ENCODE peak calls at places on chromosomes 13 and 19, in six cellular contexts. R is mucosa of descending colon; K is CD4-positive, alpha-beta T cell; T is osteocyte; B is right lobe of liver; Z is BJ. E is an unnamed sample.

GRCh38 chr13:63942372-63942771 is 2526.7 kb upstream of the PCDH20 start:
- DNase-seq in K (no peak), B (no peak), Z (no peak), T (no peak), R (no peak), E (no peak)

GRCh38 chr19:6801397-6802086 is 29.0 kb downstream of the VAV1 start:
- DNase-seq in R (peak), Z (no peak), K (peak), T (no peak), B (peak), E (no peak)

GRCh38 chr19:48780684-48781391 is 25.5 kb downstream of the FGF21 start:
- DNase-seq in K (no peak), R (no peak), B (no peak), T (no peak), Z (no peak), E (no peak)

GRCh38 chr19:49888478-49888901 is 8.2 kb downstream of the IL4I1 start:
- DNase-seq in T (no peak), Z (no peak), B (no peak), K (no peak), R (no peak), E (no peak)

GRCh38 chr13:109369357-109370052 is 416.9 kb downstream of the IRS2 start:
- DNase-seq in T (no peak), B (no peak), K (no peak), R (no peak), Z (no peak), E (no peak)

GRCh38 chr19:46466536-46467199 is 4.7 kb downstream of the PNMA8A start:
- DNase-seq in R (peak), Z (peak), K (no peak), B (no peak), T (no peak), E (no peak)

GRCh38 chr13:95267662-95268369 is 33.4 kb downstream of the ABCC4 start:
- DNase-seq in B (peak), T (no peak), R (no peak), K (no peak), Z (peak), E (no peak)

GRCh38 chr13:97133955-97134354 is 88.2 kb upstream of the MBNL2 start:
- DNase-seq in K (no peak), B (no peak), T (no peak), R (no peak), Z (no peak), E (no peak)

GRCh38 chr19:34041922-34042521 is 130.3 kb upstream of the LSM14A start:
- DNase-seq in Z (no peak), R (peak), T (no peak), B (peak), K (peak), E (no peak)

GRCh38 chr19:55958356-55958755 is 10.7 kb downstream of the NLRP8 start:
- DNase-seq in K (no peak), R (no peak), B (no peak), Z (no peak), T (no peak), E (no peak)

GRCh38 chr19:57241181-57241580 is 749 bp downstream of the ZNF805 start:
- DNase-seq in K (no peak), R (no peak), B (no peak), T (peak), Z (no peak), E (no peak)

GRCh38 chr19:21841081-21841783 is 5.2 kb upstream of the ZNF43 start:
- DNase-seq in B (no peak), Z (no peak), T (peak), K (no peak), R (no peak), E (no peak)

GRCh38 chr19:6464070-6464873 is at the start of gene CRB3:
- DNase-seq in T (no peak), Z (no peak), B (peak), K (peak), R (peak), E (peak)

GRCh38 chr13:112397108-112397507 is 21.0 kb downstream of the SPACA7 start:
- DNase-seq in Z (no peak), R (no peak), K (no peak), B (no peak), T (no peak), E (no peak)

GRCh38 chr13:105918842-105919741 is 616.4 kb downstream of the EFNB2 start:
- DNase-seq in Z (no peak), R (peak), B (no peak), K (no peak), T (no peak), E (no peak)

GRCh38 chr13:97502192-97502591 is 68.2 kb downstream of the RAP2A start:
- DNase-seq in B (no peak), R (peak), T (no peak), K (no peak), Z (no peak), E (no peak)

GRCh38 chr13:51717786-51718398 is 86.1 kb downstream of the DHRS12 start:
- DNase-seq in T (no peak), K (no peak), R (no peak), B (no peak), Z (no peak), E (no peak)

GRCh38 chr19:4316940-4317339 is 12.5 kb downstream of the FSD1 start:
- DNase-seq in T (no peak), Z (no peak), R (no peak), B (no peak), K (no peak), E (no peak)

GRCh38 chr19:40347476-40348124 is 597 bp downstream of the C19orf47 start:
- DNase-seq in T (no peak), Z (no peak), B (no peak), K (no peak), R (no peak), E (no peak)

GRCh38 chr19:52520013-52520412 is 7.5 kb upstream of the ZNF808 start:
- DNase-seq in Z (no peak), T (no peak), K (no peak), B (no peak), R (no peak), E (no peak)

GRCh38 chr13:50580684-50581305 is 262.7 kb downstream of the DLEU7 start:
- DNase-seq in K (no peak), T (no peak), Z (no peak), B (no peak), R (no peak), E (no peak)

GRCh38 chr13:101985321-101985720 is 416.5 kb downstream of the FGF14 start:
- DNase-seq in R (no peak), K (no peak), B (no peak), T (no peak), Z (no peak), E (no peak)

GRCh38 chr19:16419671-16420394 is 51.9 kb downstream of the EPS15L1 start:
- DNase-seq in R (no peak), Z (no peak), K (no peak), T (no peak), B (no peak), E (no peak)

GRCh38 chr19:45161715-45162463 is 1.1 kb upstream of the NKPD1 start:
- DNase-seq in K (no peak), R (no peak), B (peak), Z (no peak), T (no peak), E (no peak)

GRCh38 chr13:42814868-42815267 is 33.5 kb downstream of the FAM216B start:
- DNase-seq in R (no peak), K (no peak), B (no peak), Z (peak), T (no peak), E (no peak)

GRCh38 chr19:31416548-31416947 is 67.3 kb upstream of the TSHZ3 start:
- DNase-seq in K (no peak), R (no peak), T (no peak), B (no peak), Z (no peak), E (no peak)

GRCh38 chr13:31134055-31134711 is 27.5 kb downstream of the HSPH1 start:
- DNase-seq in R (no peak), B (no peak), T (no peak), K (no peak), Z (no peak), E (no peak)

GRCh38 chr13:75375329-75375728 is 106.6 kb downstream of the TBC1D4 start:
- DNase-seq in K (no peak), B (no peak), Z (no peak), R (no peak), T (no peak), E (no peak)

GRCh38 chr19:12331211-12331941 is 2.1 kb downstream of the ZNF563 start:
- DNase-seq in Z (no peak), B (peak), K (peak), T (no peak), R (no peak), E (no peak)

GRCh38 chr19:33280351-33280921 is 21.9 kb downstream of the CEBPA start:
- DNase-seq in Z (no peak), T (no peak), K (no peak), B (no peak), R (no peak), E (no peak)

GRCh38 chr13:45441633-45442032 is 23.1 kb upstream of the COG3 start:
- DNase-seq in Z (no peak), T (no peak), K (no peak), B (no peak), R (no peak), E (no peak)

GRCh38 chr19:54180691-54181091 is 7.7 kb upstream of the TMC4 start:
- DNase-seq in T (no peak), B (no peak), R (no peak), Z (no peak), K (no peak), E (no peak)

GRCh38 chr13:111359237-111359915 is 38.9 kb downstream of the TEX29 start:
- DNase-seq in B (no peak), R (no peak), K (no peak), Z (no peak), T (peak), E (no peak)
- TF ChIP-seq CTCF in B (peak), R (no peak), K (no peak), Z (no peak), T (no peak), E (no peak)

GRCh38 chr13:22569830-22570229 is 610.9 kb upstream of the SGCG start:
- DNase-seq in T (no peak), R (no peak), Z (no peak), B (no peak), K (no peak), E (no peak)
- TF ChIP-seq CTCF in T (no peak), R (no peak), Z (no peak), B (no peak), K (no peak), E (peak)

DNA sequence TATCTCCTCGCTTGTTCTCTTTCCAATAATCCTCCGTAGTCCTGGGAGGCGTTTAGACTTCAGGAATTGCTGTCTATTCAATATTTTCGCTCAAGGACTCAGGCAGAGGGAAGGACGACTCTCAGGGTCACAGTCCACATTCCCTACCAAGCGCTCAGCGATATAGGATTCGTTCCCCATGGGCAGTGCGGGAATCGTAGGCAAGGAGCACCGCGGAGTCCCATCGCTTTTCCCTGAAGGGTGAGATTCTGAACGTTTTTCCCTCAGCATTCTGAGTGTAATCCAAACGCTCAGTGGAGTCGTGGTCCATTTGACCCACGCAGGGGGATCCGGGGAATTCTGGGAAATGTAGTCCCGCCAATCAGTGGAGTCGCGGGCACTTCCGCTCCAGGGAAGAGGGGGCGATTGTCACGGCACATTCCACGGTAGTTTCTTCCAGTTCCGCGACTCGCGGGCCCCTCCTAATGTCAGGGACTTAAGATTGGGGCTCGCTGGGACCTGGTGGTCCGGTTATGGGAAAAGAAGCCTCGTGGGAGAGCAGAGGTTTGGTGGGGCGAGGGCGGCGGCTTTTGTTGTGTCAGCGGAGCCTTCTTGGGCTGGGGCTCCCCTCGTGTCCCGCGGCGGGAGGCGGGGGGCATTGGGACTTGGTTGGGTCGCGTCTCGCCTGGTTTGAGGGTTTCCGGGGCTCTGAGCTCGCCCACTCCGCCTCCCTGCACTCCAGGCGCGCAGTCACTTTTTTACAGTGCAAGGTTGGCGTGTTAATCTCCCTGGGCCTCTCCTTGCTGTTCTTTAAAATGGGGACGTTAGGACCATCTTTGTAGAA is at the start of gene ZNF234:
- DNase-seq in Z (peak), T (peak), R (peak), B (peak), K (peak), E (peak)
- TF ChIP-seq CTCF in Z (peak), T (peak), R (no peak), B (no peak), K (no peak), E (peak)

GRCh38 chr19:2724148-2724557 is 3.0 kb upstream of the DIRAS1 start:
- DNase-seq in B (no peak), K (no peak), Z (no peak), R (no peak), T (no peak), E (no peak)
- TF ChIP-seq CTCF in B (no peak), K (no peak), Z (peak), R (no peak), T (no peak), E (peak)

GRCh38 chr13:33377825-33378224 is 92.3 kb upstream of the STARD13 start:
- DNase-seq in T (no peak), K (no peak), R (no peak), Z (no peak), B (no peak), E (no peak)

GRCh38 chr13:33376212-33376611 is 90.7 kb upstream of the STARD13 start:
- DNase-seq in K (no peak), R (no peak), B (no peak), Z (no peak), T (no peak), E (no peak)

GRCh38 chr13:33375421-33375820 is 89.9 kb upstream of the STARD13 start:
- DNase-seq in T (no peak), K (no peak), B (no peak), R (no peak), Z (no peak), E (no peak)

GRCh38 chr13:33372251-33372919 is 86.8 kb upstream of the STARD13 start:
- DNase-seq in Z (no peak), R (no peak), B (no peak), T (no peak), K (no peak), E (no peak)

GRCh38 chr13:33373624-33374023 is 88.1 kb upstream of the STARD13 start:
- DNase-seq in T (no peak), Z (no peak), K (no peak), R (no peak), B (no peak), E (no peak)
- TF ChIP-seq CTCF in T (peak), Z (peak), K (no peak), R (no peak), B (no peak), E (peak)